ENCODE peak calls at places on chromosome 6, in four cellular contexts. O is neural progenitor cell, Q is fibroblast of mammary gland, H is epithelial cell of esophagus. T is an unnamed sample.

GRCh38 chr6:167736486-167737204 is 90.1 kb upstream of the AFDN start:
- DNase-seq in O (no peak), Q (no peak), H (no peak), T (peak)

GRCh38 chr6:151436814-151437213 is 15.1 kb downstream of the RMND1 start:
- DNase-seq in O (no peak), Q (peak), H (peak), T (peak)

GRCh38 chr6:168179702-168180382 is 100.8 kb upstream of the FRMD1 start:
- DNase-seq in H (no peak), O (no peak), Q (no peak), T (no peak)

GRCh38 chr6:47303861-47304260 is 5.8 kb downstream of the TNFRSF21 start:
- DNase-seq in Q (no peak), H (no peak), O (no peak), T (no peak)

GRCh38 chr6:122610690-122611455 is 668 bp downstream of the PKIB start:
- DNase-seq in H (peak), Q (peak), O (peak), T (peak)

GRCh38 chr6:73747293-73747692 is 51.3 kb downstream of the CD109 start:
- DNase-seq in Q (no peak), O (no peak), H (no peak), T (no peak)

GRCh38 chr6:3939964-3940363 is 90.8 kb downstream of the FAM50B start:
- DNase-seq in O (no peak), Q (peak), H (no peak), T (no peak)

GRCh38 chr6:16367584-16367970 is 129.2 kb downstream of the GMPR start:
- DNase-seq in H (peak), O (no peak), Q (no peak), T (no peak)

GRCh38 chr6:2765896-2766766 is 938 bp downstream of the WRNIP1 start:
- DNase-seq in Q (no peak), H (peak), O (peak), T (peak)

GRCh38 chr6:15953152-15953880 is 175.6 kb upstream of the MYLIP start:
- DNase-seq in O (no peak), H (no peak), Q (peak), T (peak)

GRCh38 chr6:12490904-12491571 is 200.9 kb downstream of the EDN1 start:
- DNase-seq in H (peak), O (no peak), Q (peak), T (peak)

GRCh38 chr6:46510656-46511055 is 19.4 kb upstream of the RCAN2 start:
- DNase-seq in H (no peak), Q (peak), O (no peak), T (peak)

GRCh38 chr6:168914070-168914469 is 339.6 kb downstream of the THBS2 start:
- DNase-seq in O (no peak), Q (no peak), H (no peak), T (no peak)

GRCh38 chr6:29834564-29835436 is 7.2 kb downstream of the HLA-G start:
- DNase-seq in Q (peak), O (peak), H (peak), T (peak)

GRCh38 chr6:12875061-12875460 is 158.5 kb downstream of the PHACTR1 start:
- DNase-seq in H (peak), O (no peak), Q (peak), T (peak)

GRCh38 chr6:50817638-50817950 is 1.1 kb upstream of the TFAP2B start:
- DNase-seq in O (no peak), Q (no peak), H (no peak), T (no peak)

GRCh38 chr6:113291751-113292445 is 565.2 kb upstream of the MARCKS start:
- DNase-seq in Q (peak), H (no peak), O (no peak), T (peak)

GRCh38 chr6:53504438-53505030 is 40.4 kb downstream of the GCLC start:
- DNase-seq in H (no peak), O (no peak), Q (no peak), T (no peak)

GRCh38 chr6:53103993-53104675 is 38.9 kb downstream of the FBXO9 start:
- DNase-seq in H (peak), Q (peak), O (peak), T (no peak)

GRCh38 chr6:132798820-132799538 is 542 bp upstream of the SLC18B1 start:
- DNase-seq in Q (peak), O (peak), H (peak), T (peak)

GRCh38 chr6:46263709-46264091 is 92.9 kb upstream of the ENPP5 start:
- DNase-seq in O (no peak), Q (peak), H (no peak), T (no peak)

GRCh38 chr6:117555262-117555849 is 47.0 kb downstream of the GOPC start:
- DNase-seq in Q (no peak), H (no peak), O (no peak), T (no peak)

GRCh38 chr6:56954389-56955170 is at the start of gene BEND6:
- DNase-seq in O (peak), Q (peak), H (peak), T (peak)